ENCODE peak calls at places on chromosome 5, in eight cellular contexts. K is CD4-positive, alpha-beta memory T cell; H is sigmoid colon; S is upper lobe of right lung; D is fibroblast of lung; C is heart right ventricle; R is neural progenitor cell; Q is RWPE2. L is an unnamed sample.

GRCh38 chr5:5787366-5787765 is 364.9 kb downstream of the ICE1 start:
- DNase-seq in K (no peak), H (no peak), S (no peak), D (no peak), C (no peak), R (no peak), Q (no peak), L (no peak)

GRCh38 chr5:80269991-80270438 is 14.2 kb upstream of the SERINC5 start:
- DNase-seq in K (peak; percentile 47), H (no peak), S (no peak), D (no peak), C (no peak), R (no peak), Q (no peak), L (no peak)

GRCh38 chr5:138096997-138097828 is 13.4 kb downstream of the WNT8A start:
- DNase-seq in K (no peak), H (no peak), S (no peak), D (no peak), C (no peak), R (no peak), Q (no peak), L (no peak)

GRCh38 chr5:172274951-172275753 is 8.4 kb downstream of the UBTD2 start:
- DNase-seq in K (peak; percentile 39), H (no peak), S (no peak), D (no peak), C (no peak), R (no peak), Q (no peak), L (no peak)

GRCh38 chr5:10288600-10289213 is 19.0 kb downstream of the CMBL start:
- DNase-seq in K (peak; percentile 16), H (no peak), S (peak; percentile 92), D (no peak), C (peak; percentile 48), R (no peak), Q (peak; percentile 84), L (peak; percentile 55)

GRCh38 chr5:151719228-151719861 is 32.6 kb upstream of the SPARC start:
- DNase-seq in K (no peak), H (no peak), S (no peak), D (peak; percentile 40), C (peak; percentile 57), R (peak; percentile 36), Q (no peak), L (peak; percentile 37)

GRCh38 chr5:20494706-20495105 is 506.7 kb upstream of the CDH18 start:
- DNase-seq in K (no peak), H (no peak), S (no peak), D (no peak), C (no peak), R (no peak), Q (no peak), L (no peak)

GRCh38 chr5:8843766-8844165 is 702.1 kb downstream of the SEMA5A start:
- DNase-seq in K (no peak), H (no peak), S (no peak), D (peak; percentile 84), C (no peak), R (peak; percentile 30), Q (no peak), L (no peak)

GRCh38 chr5:21807953-21808352 is 1045.2 kb downstream of the CDH12 start:
- DNase-seq in K (no peak), H (no peak), S (no peak), D (no peak), C (no peak), R (no peak), Q (no peak), L (no peak)

GRCh38 chr5:125914471-125914870 is 508.7 kb upstream of the GRAMD2B start:
- DNase-seq in K (no peak), H (no peak), S (no peak), D (peak; percentile 16), C (no peak), R (no peak), Q (no peak), L (no peak)

GRCh38 chr5:11289733-11290132 is 528.7 kb upstream of the DAP start:
- DNase-seq in K (no peak), H (no peak), S (no peak), D (no peak), C (no peak), R (peak; percentile 21), Q (no peak), L (no peak)

GRCh38 chr5:155406815-155407214 is 393.3 kb downstream of the KIF4B start:
- DNase-seq in K (no peak), H (no peak), S (no peak), D (no peak), C (no peak), R (no peak), Q (no peak), L (no peak)

GRCh38 chr5:441996-442334 is 1.0 kb upstream of the EXOC3 start:
- DNase-seq in K (no peak), H (no peak), S (no peak), D (no peak), C (no peak), R (no peak), Q (no peak), L (no peak)

GRCh38 chr5:171312129-171312819 is 3.2 kb downstream of the TLX3 start:
- DNase-seq in K (no peak), H (no peak), S (peak; percentile 65), D (no peak), C (no peak), R (peak; percentile 55), Q (peak; percentile 76), L (no peak)

GRCh38 chr5:54861212-54861894 is 124.0 kb downstream of the ESM1 start:
- DNase-seq in K (no peak), H (no peak), S (no peak), D (peak; percentile 84), C (no peak), R (no peak), Q (no peak), L (no peak)

GRCh38 chr5:113060410-113061025 is 83.9 kb downstream of the DCP2 start:
- DNase-seq in K (no peak), H (no peak), S (no peak), D (no peak), C (no peak), R (no peak), Q (no peak), L (no peak)

GRCh38 chr5:142025637-142026036 is 12.8 kb upstream of the GNPDA1 start:
- DNase-seq in K (no peak), H (no peak), S (no peak), D (no peak), C (no peak), R (no peak), Q (no peak), L (no peak)

GRCh38 chr5:176900783-176901204 is 1.6 kb upstream of the HK3 start:
- DNase-seq in K (no peak), H (no peak), S (no peak), D (no peak), C (no peak), R (no peak), Q (no peak), L (no peak)

GRCh38 chr5:19608434-19608833 is 379.6 kb downstream of the CDH18 start:
- DNase-seq in K (no peak), H (no peak), S (no peak), D (peak; percentile 12), C (no peak), R (no peak), Q (no peak), L (no peak)

GRCh38 chr5:21007781-21008180 is 1019.8 kb upstream of the CDH18 start:
- DNase-seq in K (no peak), H (no peak), S (no peak), D (no peak), C (no peak), R (no peak), Q (no peak), L (no peak)

GRCh38 chr5:71988808-71989207 is 118.5 kb upstream of the MAP1B start:
- DNase-seq in K (no peak), H (no peak), S (no peak), D (no peak), C (no peak), R (no peak), Q (no peak), L (no peak)

GRCh38 chr5:152817311-152817710 is 412.2 kb upstream of the NMUR2 start:
- DNase-seq in K (no peak), H (no peak), S (no peak), D (no peak), C (no peak), R (no peak), Q (no peak), L (no peak)

GRCh38 chr5:153299891-153300290 is 190.6 kb upstream of the GRIA1 start:
- DNase-seq in K (no peak), H (no peak), S (no peak), D (no peak), C (no peak), R (no peak), Q (no peak), L (no peak)

GRCh38 chr5:130063603-130064002 is 159.3 kb downstream of the CHSY3 start:
- DNase-seq in K (no peak), H (no peak), S (no peak), D (no peak), C (no peak), R (no peak), Q (no peak), L (no peak)

GRCh38 chr5:19322716-19323485 is 665.1 kb downstream of the CDH18 start:
- DNase-seq in K (no peak), H (no peak), S (no peak), D (peak; percentile 74), C (no peak), R (no peak), Q (peak; percentile 85), L (no peak)

GRCh38 chr5:135028791-135029467 is 5.1 kb downstream of the PITX1 start:
- DNase-seq in K (no peak), H (peak; percentile 64), S (no peak), D (no peak), C (no peak), R (peak; percentile 68), Q (peak; percentile 83), L (no peak)
- H3K4me3 ChIP-seq in K (no peak overlapping the region), H (no peak overlapping the region), S (no peak overlapping the region), D (no peak overlapping the region), C (no peak overlapping the region), R (no peak overlapping the region), Q (peak overlapping the region; percentile 91), L (no peak overlapping the region)

GRCh38 chr5:135208555-135209494 is 174.8 kb upstream of the PITX1 start:
- DNase-seq in K (no peak), H (peak; percentile 79), S (peak; percentile 34), D (peak; percentile 97), C (no peak), R (no peak), Q (peak; percentile 87), L (no peak)
- H3K27ac ChIP-seq in K (no peak overlapping the region), H (peak overlapping the region; percentile 43), S (no peak overlapping the region), D (peak overlapping the region; percentile 82), C (no peak overlapping the region), R (no peak overlapping the region), Q (peak overlapping the region; percentile 15), L (no peak overlapping the region)

GRCh38 chr5:124704594-124705284 is 41.7 kb downstream of the ZNF608 start:
- DNase-seq in K (no peak), H (no peak), S (no peak), D (no peak), C (no peak), R (no peak), Q (no peak), L (no peak)
- H3K4me1 ChIP-seq in K (no peaks in the 10 kb centered on the region), H (peaks cover 96% of the 10 kb centered on the region), S (peaks cover 22% of the 10 kb centered on the region), D (peaks cover 10% of the 10 kb centered on the region), C (peaks cover 5% of the 10 kb centered on the region), R (peaks cover 99% of the 10 kb centered on the region), Q (no peaks in the 10 kb centered on the region), L (peaks cover 6% of the 10 kb centered on the region)

DNA sequence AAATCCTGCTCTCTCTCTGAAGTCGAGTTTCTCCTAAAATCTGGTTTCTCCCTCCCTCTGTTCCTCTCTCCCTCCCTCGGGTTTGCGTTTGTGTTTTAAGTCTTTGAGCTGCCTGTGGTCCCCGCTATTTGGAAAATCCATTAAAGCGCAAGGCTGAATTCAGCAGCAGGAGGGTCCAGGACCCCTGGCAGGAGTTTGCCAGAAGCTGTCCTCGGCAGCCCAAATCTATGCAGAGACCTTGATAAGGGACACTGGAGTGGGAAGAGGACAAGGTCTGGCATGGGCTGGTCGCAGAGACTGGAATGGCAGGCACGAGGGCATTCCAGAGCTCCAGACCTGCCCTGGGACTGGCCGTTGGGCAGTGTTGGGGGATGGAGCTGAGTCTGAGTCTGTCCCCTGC is 1.1 kb downstream of the PDZD2 start:
- DNase-seq in K (no peak), H (no peak), S (no peak), D (no peak), C (peak; percentile 36), R (peak; percentile 42), Q (no peak), L (peak; percentile 74)
- H3K4me3 ChIP-seq in K (no peak overlapping the region), H (no peak overlapping the region), S (peak overlapping the region; percentile 61), D (no peak overlapping the region), C (peak overlapping the region; percentile 76), R (peak overlapping the region; percentile 71), Q (no peak overlapping the region), L (peak overlapping the region; percentile 76)

L was measured in heart left ventricle.